ENCODE peak calls at places on chromosome X, in nine cellular contexts. One of them, this sample, is unnamed.

GRCh38 chrX:98501441-98501840 is 1617.7 kb downstream of the RPA4 start:
- DNase-seq in AG04449: no peak
- DNase-seq in hypothalamus: no peak
- DNase-seq in AG20443: no peak
- DNase-seq in IMR-90: no peak
- DNase-seq in DMS 273 treated with DMSO at 0.1 percent for 48 hours: no peak
- DNase-seq in prostate gland: no peak
- DNase-seq in ELR: no peak
- DNase-seq in GM10248: no peak
- DNase-seq in this sample: no peak

GRCh38 chrX:154123241-154124219 is 20.5 kb upstream of the OPN1LW start:
- DNase-seq in GM10248: no peak
- DNase-seq in AG04449: no peak
- DNase-seq in hypothalamus: no peak
- DNase-seq in IMR-90: no peak
- DNase-seq in ELR: peak
- DNase-seq in prostate gland: no peak
- DNase-seq in AG20443: no peak
- DNase-seq in DMS 273 treated with DMSO at 0.1 percent for 48 hours: no peak
- DNase-seq in this sample: no peak

GRCh38 chrX:117895418-117895817 is 221.2 kb downstream of the KLHL13 start:
- DNase-seq in AG04449: no peak
- DNase-seq in ELR: no peak
- DNase-seq in hypothalamus: no peak
- DNase-seq in prostate gland: no peak
- DNase-seq in AG20443: no peak
- DNase-seq in DMS 273 treated with DMSO at 0.1 percent for 48 hours: no peak
- DNase-seq in IMR-90: no peak
- DNase-seq in GM10248: no peak
- DNase-seq in this sample: no peak

GRCh38 chrX:3939967-3940610 is 226.6 kb upstream of the PRKX start:
- DNase-seq in prostate gland: no peak
- DNase-seq in AG04449: no peak
- DNase-seq in AG20443: peak
- DNase-seq in DMS 273 treated with DMSO at 0.1 percent for 48 hours: no peak
- DNase-seq in hypothalamus: no peak
- DNase-seq in GM10248: peak
- DNase-seq in ELR: peak
- DNase-seq in IMR-90: peak
- DNase-seq in this sample: no peak

GRCh38 chrX:38796926-38797325 is 4.3 kb upstream of the MID1IP1 start:
- DNase-seq in IMR-90: peak
- DNase-seq in prostate gland: no peak
- DNase-seq in AG04449: no peak
- DNase-seq in DMS 273 treated with DMSO at 0.1 percent for 48 hours: no peak
- DNase-seq in AG20443: peak
- DNase-seq in GM10248: no peak
- DNase-seq in ELR: no peak
- DNase-seq in hypothalamus: no peak
- DNase-seq in this sample: no peak

GRCh38 chrX:23756165-23756564 is 13.1 kb upstream of the ACOT9 start:
- DNase-seq in ELR: peak
- DNase-seq in AG04449: no peak
- DNase-seq in AG20443: peak
- DNase-seq in prostate gland: peak
- DNase-seq in DMS 273 treated with DMSO at 0.1 percent for 48 hours: no peak
- DNase-seq in IMR-90: peak
- DNase-seq in GM10248: peak
- DNase-seq in hypothalamus: no peak
- DNase-seq in this sample: no peak

GRCh38 chrX:53048169-53049126 is at the start of gene GPR173:
- DNase-seq in DMS 273 treated with DMSO at 0.1 percent for 48 hours: no peak
- DNase-seq in AG04449: no peak
- DNase-seq in AG20443: peak
- DNase-seq in IMR-90: peak
- DNase-seq in ELR: peak
- DNase-seq in prostate gland: no peak
- DNase-seq in GM10248: no peak
- DNase-seq in hypothalamus: peak
- DNase-seq in this sample: peak

GRCh38 chrX:68920541-68920940 is 91.7 kb downstream of the EFNB1 start:
- DNase-seq in AG04449: no peak
- DNase-seq in ELR: no peak
- DNase-seq in prostate gland: no peak
- DNase-seq in AG20443: no peak
- DNase-seq in DMS 273 treated with DMSO at 0.1 percent for 48 hours: no peak
- DNase-seq in hypothalamus: no peak
- DNase-seq in IMR-90: no peak
- DNase-seq in GM10248: no peak
- DNase-seq in this sample: no peak

GRCh38 chrX:119790977-119791436 is 423 bp downstream of the RPL39 start:
- DNase-seq in AG04449: no peak
- DNase-seq in IMR-90: peak
- DNase-seq in GM10248: no peak
- DNase-seq in DMS 273 treated with DMSO at 0.1 percent for 48 hours: no peak
- DNase-seq in prostate gland: peak
- DNase-seq in ELR: peak
- DNase-seq in AG20443: peak
- DNase-seq in hypothalamus: no peak
- DNase-seq in this sample: no peak

GRCh38 chrX:104098919-104099318 is 13.4 kb upstream of the ZCCHC18 start:
- DNase-seq in ELR: no peak
- DNase-seq in hypothalamus: no peak
- DNase-seq in IMR-90: no peak
- DNase-seq in AG04449: no peak
- DNase-seq in AG20443: no peak
- DNase-seq in DMS 273 treated with DMSO at 0.1 percent for 48 hours: no peak
- DNase-seq in prostate gland: no peak
- DNase-seq in GM10248: no peak
- DNase-seq in this sample: no peak

GRCh38 chrX:69025802-69026301 is 139.4 kb downstream of the PJA1 start:
- DNase-seq in IMR-90: peak
- DNase-seq in hypothalamus: no peak
- DNase-seq in AG04449: no peak
- DNase-seq in DMS 273 treated with DMSO at 0.1 percent for 48 hours: no peak
- DNase-seq in prostate gland: no peak
- DNase-seq in AG20443: no peak
- DNase-seq in GM10248: no peak
- DNase-seq in ELR: peak
- DNase-seq in this sample: no peak

GRCh38 chrX:154378059-154378798 is 866 bp upstream of the EMD start:
- DNase-seq in GM10248: peak
- DNase-seq in AG04449: no peak
- DNase-seq in prostate gland: no peak
- DNase-seq in hypothalamus: no peak
- DNase-seq in IMR-90: peak
- DNase-seq in AG20443: peak
- DNase-seq in ELR: peak
- DNase-seq in DMS 273 treated with DMSO at 0.1 percent for 48 hours: no peak
- DNase-seq in this sample: peak

This sample was measured in hippocampal formation.